ENCODE peak calls at places on chromosomes 5 and 9, in eight cellular contexts. A is Ammon's horn; Y is epithelial cell of esophagus; E is mesothelial cell of epicardium; C is left cardiac atrium; B is Kasumi-1; U is kidney epithelial cell; W is naive thymus-derived CD4-positive, alpha-beta T cell. T is an unnamed sample.

GRCh38 chr9:91945277-91946074 is 4.6 kb downstream of the ROR2 start:
- DNase-seq in E (no peak), W (no peak), Y (no peak), C (peak), A (no peak), B (no peak), U (no peak), T (no peak)

GRCh38 chr9:87564111-87564510 is 66.4 kb downstream of the DAPK1 start:
- DNase-seq in A (no peak), Y (no peak), E (no peak), U (no peak), W (no peak), B (no peak), C (no peak), T (no peak)

GRCh38 chr5:57509501-57510260 is 27.1 kb upstream of the ACTBL2 start:
- DNase-seq in Y (no peak), B (no peak), C (no peak), W (no peak), U (no peak), E (no peak), A (no peak), T (no peak)

GRCh38 chr9:125757834-125758233 is 10.7 kb downstream of the PBX3 start:
- DNase-seq in U (no peak), E (no peak), Y (no peak), B (no peak), A (no peak), C (no peak), W (no peak), T (no peak)

GRCh38 chr9:132662152-132662945 is 7.4 kb downstream of the DDX31 start:
- DNase-seq in E (no peak), B (no peak), U (no peak), Y (no peak), W (no peak), C (no peak), A (no peak), T (no peak)

GRCh38 chr9:13758876-13759275 is 479.4 kb upstream of the MPDZ start:
- DNase-seq in W (no peak), B (no peak), C (peak), E (no peak), Y (peak), A (peak), U (no peak), T (no peak)

GRCh38 chr5:130975299-130975698 is 189.8 kb downstream of the HINT1 start:
- DNase-seq in Y (no peak), A (no peak), W (no peak), B (no peak), E (no peak), U (no peak), C (no peak), T (no peak)

GRCh38 chr9:111627260-111627963 is 3.7 kb upstream of the DNAJC25 start:
- DNase-seq in A (no peak), W (no peak), U (no peak), C (no peak), B (no peak), Y (no peak), E (no peak), T (no peak)

T was measured in OCI-LY7.